ENCODE peak calls at places on chromosomes 11 and 22, in six cellular contexts. J is CD8-positive, alpha-beta memory T cell; L is IMR-90; H is heart right ventricle; N is EH; V is NCI-H345. B is an unnamed sample.
A peak's percentile ranks its signal among the peaks of the same experiment; 100 is the strongest.

GRCh38 chr11:65588199-65589054 is 7.2 kb downstream of the KCNK7 start:
- DNase-seq in J (peak; percentile 76), L (peak; percentile 32), V (peak; percentile 23), N (peak; percentile 59), H (peak; percentile 61), B (no peak)

GRCh38 chr11:74676596-74676995 is 54.6 kb downstream of the CHRDL2 start:
- DNase-seq in V (no peak), H (no peak), J (no peak), N (no peak), L (no peak), B (no peak)

GRCh38 chr11:69541501-69542313 is 60.2 kb downstream of the LINC01488 start:
- DNase-seq in L (peak; percentile 43), V (no peak), N (peak; percentile 62), H (no peak), J (no peak), B (no peak)

GRCh38 chr11:65814131-65814959 is 19.4 kb upstream of the SNX32 start:
- DNase-seq in H (no peak), N (peak; percentile 20), J (no peak), L (peak; percentile 28), V (no peak), B (no peak)

GRCh38 chr22:19448076-19448607 is 631 bp upstream of the C22orf39 start:
- DNase-seq in L (peak; percentile 43), H (no peak), N (peak; percentile 48), V (peak; percentile 76), J (no peak), B (no peak)

GRCh38 chr11:70076461-70076931 is 1.6 kb upstream of the ANO1 start:
- DNase-seq in L (no peak), J (no peak), N (no peak), V (no peak), H (no peak), B (no peak)

GRCh38 chr22:38345782-38346181 is 28.5 kb upstream of the CSNK1E start:
- DNase-seq in V (no peak), L (no peak), N (no peak), H (no peak), J (no peak), B (no peak)

GRCh38 chr11:29334781-29335140 is 682.1 kb downstream of the KCNA4 start:
- DNase-seq in J (no peak), V (no peak), H (no peak), L (peak; percentile 37), N (no peak), B (no peak)

GRCh38 chr11:93322207-93322606 is 8.3 kb upstream of the DEUP1 start:
- DNase-seq in N (no peak), J (no peak), H (no peak), L (no peak), V (no peak), B (no peak)

GRCh38 chr11:17353228-17354021 is 1.8 kb downstream of the NCR3LG1 start:
- DNase-seq in V (peak; percentile 77), J (peak; percentile 61), L (peak; percentile 76), H (peak; percentile 76), N (peak; percentile 82), B (no peak)

GRCh38 chr11:109933126-109933525 is 160.1 kb upstream of the ZC3H12C start:
- DNase-seq in V (no peak), N (no peak), L (peak; percentile 33), J (no peak), H (no peak), B (no peak)

GRCh38 chr11:10540546-10540914 is 457 bp downstream of the RNF141 start:
- DNase-seq in L (peak; percentile 18), V (peak; percentile 61), N (no peak), J (no peak), H (no peak), B (no peak)

B was measured in keratinocyte.